ENCODE peak calls at places on chromosomes 3 and 15, in four cellular contexts. One of them, this sample, is unnamed.

GRCh38 chr3:130850044-130850797 is 43.7 kb upstream of the ATP2C1 start:
- DNase-seq in A549: peak
- DNase-seq in GM12878: peak
- DNase-seq in HepG2: no peak
- DNase-seq in this sample: no peak

GRCh38 chr3:151425640-151426336 is 35.1 kb downstream of the IGSF10 start:
- DNase-seq in A549: no peak
- DNase-seq in GM12878: no peak
- DNase-seq in HepG2: no peak
- DNase-seq in this sample: peak

GRCh38 chr3:125048282-125048681 is 7.5 kb downstream of the HEG1 start:
- DNase-seq in A549: no peak
- DNase-seq in GM12878: no peak
- DNase-seq in HepG2: no peak
- DNase-seq in this sample: no peak

GRCh38 chr15:72737723-72738122 is 45.8 kb downstream of the ADPGK start:
- DNase-seq in A549: no peak
- DNase-seq in GM12878: no peak
- DNase-seq in HepG2: no peak
- DNase-seq in this sample: no peak

GRCh38 chr15:50685976-50686467 is 575 bp downstream of the TRPM7 start:
- DNase-seq in A549: peak
- DNase-seq in GM12878: peak
- DNase-seq in HepG2: peak
- DNase-seq in this sample: peak

GRCh38 chr15:71295242-71296031 is 180.2 kb downstream of the THSD4 start:
- DNase-seq in A549: peak
- DNase-seq in GM12878: no peak
- DNase-seq in HepG2: peak
- DNase-seq in this sample: no peak

GRCh38 chr3:13666227-13666619 is 117.3 kb downstream of the FBLN2 start:
- DNase-seq in A549: no peak
- DNase-seq in GM12878: no peak
- DNase-seq in HepG2: no peak
- DNase-seq in this sample: no peak

GRCh38 chr15:50140097-50140496 is 21.1 kb upstream of the ATP8B4 start:
- DNase-seq in A549: no peak
- DNase-seq in GM12878: no peak
- DNase-seq in HepG2: no peak
- DNase-seq in this sample: no peak

GRCh38 chr3:171703144-171703543 is 107.1 kb downstream of the PLD1 start:
- DNase-seq in A549: no peak
- DNase-seq in GM12878: no peak
- DNase-seq in HepG2: no peak
- DNase-seq in this sample: no peak

GRCh38 chr3:59572106-59572505 is 522.3 kb upstream of the CFAP20DC start:
- DNase-seq in A549: no peak
- DNase-seq in GM12878: no peak
- DNase-seq in HepG2: no peak
- DNase-seq in this sample: no peak

GRCh38 chr3:50605901-50606326 is 5.7 kb downstream of the CISH start:
- DNase-seq in A549: no peak
- DNase-seq in GM12878: no peak
- DNase-seq in HepG2: no peak
- DNase-seq in this sample: no peak

GRCh38 chr15:39502048-39502447 is 78.8 kb upstream of the THBS1 start:
- DNase-seq in A549: no peak
- DNase-seq in GM12878: no peak
- DNase-seq in HepG2: no peak
- DNase-seq in this sample: no peak

GRCh38 chr15:39501366-39501765 is 79.5 kb upstream of the THBS1 start:
- DNase-seq in A549: no peak
- DNase-seq in GM12878: no peak
- DNase-seq in HepG2: no peak
- DNase-seq in this sample: no peak

GRCh38 chr15:39504812-39505211 is 76.1 kb upstream of the THBS1 start:
- DNase-seq in A549: peak
- DNase-seq in GM12878: no peak
- DNase-seq in HepG2: no peak
- DNase-seq in this sample: no peak

GRCh38 chr15:39503526-39503925 is 77.4 kb upstream of the THBS1 start:
- DNase-seq in A549: no peak
- DNase-seq in GM12878: no peak
- DNase-seq in HepG2: no peak
- DNase-seq in this sample: no peak

GRCh38 chr15:39502616-39503195 is 78.2 kb upstream of the THBS1 start:
- DNase-seq in A549: no peak
- DNase-seq in GM12878: no peak
- DNase-seq in HepG2: no peak
- DNase-seq in this sample: no peak
- TF ChIP-seq JUNB in A549: no peak
- TF ChIP-seq JUNB in GM12878: no peak
- TF ChIP-seq JUNB in HepG2: no peak
- TF ChIP-seq JUNB in this sample: no peak

GRCh38 chr15:51947124-51947523 is 24.5 kb downstream of the LEO1 start:
- DNase-seq in A549: no peak
- DNase-seq in GM12878: no peak
- DNase-seq in HepG2: no peak
- DNase-seq in this sample: no peak
- TF ChIP-seq JUNB in A549: no peak
- TF ChIP-seq JUNB in GM12878: no peak
- TF ChIP-seq JUNB in HepG2: no peak
- TF ChIP-seq JUNB in this sample: no peak

DNA sequence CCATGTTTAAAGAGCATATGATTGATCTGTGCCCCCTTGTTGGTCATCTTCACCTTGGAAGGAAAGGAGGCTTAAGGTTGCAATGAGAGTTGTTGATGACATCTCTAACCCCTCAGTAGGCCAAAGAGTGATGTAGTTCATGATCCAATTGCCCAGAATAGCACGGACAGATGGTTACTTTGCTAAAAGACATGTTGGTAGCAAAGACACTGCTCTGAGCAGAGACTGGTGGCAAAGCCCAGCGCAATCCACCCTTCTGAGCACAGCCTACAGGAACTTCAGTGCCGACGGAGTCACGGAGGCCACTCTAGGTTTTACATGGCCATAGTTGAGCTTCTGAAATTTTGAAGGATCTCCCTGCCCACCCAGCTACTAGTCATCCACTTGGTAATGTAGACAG is 21.8 kb downstream of the FBXO45 start:
- DNase-seq in A549: no peak
- DNase-seq in GM12878: no peak
- DNase-seq in HepG2: no peak
- DNase-seq in this sample: no peak
- TF ChIP-seq JUNB in A549: no peak
- TF ChIP-seq JUNB in GM12878: no peak
- TF ChIP-seq JUNB in HepG2: no peak
- TF ChIP-seq JUNB in this sample: no peak

GRCh38 chr3:58082047-58082446 is 73.8 kb downstream of the FLNB start:
- DNase-seq in A549: no peak
- DNase-seq in GM12878: no peak
- DNase-seq in HepG2: no peak
- DNase-seq in this sample: no peak
- TF ChIP-seq JUNB in A549: no peak
- TF ChIP-seq JUNB in GM12878: no peak
- TF ChIP-seq JUNB in HepG2: no peak
- TF ChIP-seq JUNB in this sample: no peak

GRCh38 chr3:107574650-107575049 is 51.9 kb downstream of the BBX start:
- DNase-seq in A549: peak
- DNase-seq in GM12878: no peak
- DNase-seq in HepG2: peak
- DNase-seq in this sample: peak
- TF ChIP-seq JUNB in A549: no peak
- TF ChIP-seq JUNB in GM12878: no peak
- TF ChIP-seq JUNB in HepG2: no peak
- TF ChIP-seq JUNB in this sample: no peak

GRCh38 chr15:77419836-77420609 is at the start of gene PEAK1:
- DNase-seq in A549: peak
- DNase-seq in GM12878: peak
- DNase-seq in HepG2: peak
- DNase-seq in this sample: peak
- TF ChIP-seq JUNB in A549: no peak
- TF ChIP-seq JUNB in GM12878: no peak
- TF ChIP-seq JUNB in HepG2: no peak
- TF ChIP-seq JUNB in this sample: no peak

DNA sequence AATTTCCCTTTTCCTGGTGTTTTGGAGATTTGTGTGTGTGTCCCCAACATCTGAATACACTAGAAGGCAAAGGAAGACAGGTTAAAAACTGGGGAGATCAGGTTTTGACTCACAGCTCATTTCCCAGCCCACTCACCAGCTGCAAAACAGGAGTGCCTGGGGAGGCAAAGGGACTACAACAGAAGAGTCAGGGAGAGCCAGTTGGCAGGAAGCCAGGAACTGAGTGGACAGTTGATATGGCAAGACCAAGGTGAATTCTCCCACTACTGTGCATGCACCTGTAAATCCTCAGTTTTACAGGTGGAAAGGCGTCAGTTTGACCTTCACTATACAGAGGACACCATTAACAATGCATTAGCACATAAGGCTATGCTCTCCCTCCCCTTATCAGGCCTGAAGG is 901.5 kb upstream of the SEMA6D start:
- DNase-seq in A549: no peak
- DNase-seq in GM12878: no peak
- DNase-seq in HepG2: no peak
- DNase-seq in this sample: no peak
- TF ChIP-seq JUNB in A549: no peak
- TF ChIP-seq JUNB in GM12878: no peak
- TF ChIP-seq JUNB in HepG2: no peak
- TF ChIP-seq JUNB in this sample: no peak

DNA sequence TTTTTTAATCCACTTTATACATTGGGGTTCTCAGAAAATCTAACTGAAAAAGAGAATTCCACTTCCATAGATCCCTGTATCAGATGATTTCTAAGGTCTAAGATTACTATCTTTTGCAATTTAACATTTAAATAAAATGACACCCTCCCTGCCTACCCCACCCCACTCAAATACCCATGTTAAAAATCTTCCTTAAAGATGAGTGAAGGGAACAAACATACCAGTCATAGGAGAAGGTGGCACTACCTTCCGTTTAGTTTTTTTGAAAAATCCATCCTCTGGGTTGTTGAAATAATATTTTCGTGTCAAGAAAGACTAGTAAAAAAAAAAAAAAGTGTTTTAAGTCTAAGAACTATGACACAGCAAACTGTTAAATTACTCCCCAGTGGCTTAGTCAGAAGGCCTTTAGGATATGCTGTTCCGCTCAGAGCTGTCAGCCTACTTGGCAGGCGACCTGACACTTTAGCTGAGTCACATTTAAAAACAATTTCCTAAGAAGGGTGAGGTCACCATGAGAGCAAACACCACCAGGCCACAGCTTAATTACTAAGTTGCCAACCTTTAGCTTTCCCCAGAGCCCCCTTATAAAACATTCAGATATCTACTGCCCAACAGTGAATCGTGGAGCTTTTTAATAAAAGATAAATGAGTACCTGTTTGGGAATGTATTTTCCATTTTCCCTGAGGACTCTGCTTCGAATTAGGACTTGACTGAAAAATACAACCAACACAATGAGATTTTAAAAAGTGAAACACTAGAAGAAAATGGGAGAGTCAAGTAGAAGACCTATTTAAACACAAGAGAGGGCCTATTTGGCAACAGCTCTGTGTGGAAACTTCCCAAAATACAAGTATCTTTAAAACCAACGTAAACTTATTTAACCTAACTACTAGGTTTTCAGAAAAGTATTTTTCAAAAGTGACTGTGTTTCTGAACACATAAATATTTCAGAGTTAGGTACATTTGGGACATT is 9.6 kb downstream of the EMC3 start:
- DNase-seq in A549: peak
- DNase-seq in GM12878: no peak
- DNase-seq in HepG2: peak
- DNase-seq in this sample: no peak
- TF ChIP-seq JUNB in A549: peak
- TF ChIP-seq JUNB in GM12878: no peak
- TF ChIP-seq JUNB in HepG2: no peak
- TF ChIP-seq JUNB in this sample: no peak

GRCh38 chr3:25820372-25820771 is 30.5 kb downstream of the OXSM start:
- DNase-seq in A549: no peak
- DNase-seq in GM12878: no peak
- DNase-seq in HepG2: no peak
- DNase-seq in this sample: peak
- TF ChIP-seq JUNB in A549: no peak
- TF ChIP-seq JUNB in GM12878: no peak
- TF ChIP-seq JUNB in HepG2: no peak
- TF ChIP-seq JUNB in this sample: no peak

This sample was measured in GM23338.